ENCODE peak calls at places on chromosomes 16 and 17, in four cellular contexts. U is IMR-90, X is GM12878, B is endothelial cell of umbilical vein. K is an unnamed sample.

GRCh38 chr17:44522883-44523671 is 19.9 kb upstream of the GPATCH8 start:
- DNase-seq in B (peak; percentile 73), U (peak; percentile 61), X (peak; percentile 46), K (peak; percentile 82)

GRCh38 chr17:80826346-80826954 is 165.2 kb upstream of the CHMP6 start:
- DNase-seq in X (no peak), B (no peak), U (no peak), K (no peak)

GRCh38 chr17:50258647-50259483 is 15.4 kb upstream of the TMEM92 start:
- DNase-seq in B (no peak), X (no peak), U (peak; percentile 48), K (no peak)

GRCh38 chr16:53999123-53999522 is 287.5 kb downstream of the IRX3 start:
- DNase-seq in U (no peak), X (no peak), B (no peak), K (no peak)

GRCh38 chr17:65560628-65561371 is 648 bp downstream of the AXIN2 start:
- DNase-seq in U (peak; percentile 83), B (peak; percentile 64), X (no peak), K (peak; percentile 71)

GRCh38 chr17:68036304-68037147 is 991 bp downstream of the KPNA2 start:
- DNase-seq in X (no peak), B (no peak), U (peak; percentile 59), K (no peak)

GRCh38 chr17:62093188-62094155 is 28.4 kb upstream of the MED13 start:
- DNase-seq in B (peak; percentile 60), U (peak; percentile 95), X (peak; percentile 90), K (no peak)

GRCh38 chr17:73798111-73798748 is 154.0 kb upstream of the SDK2 start:
- DNase-seq in U (peak; percentile 45), B (no peak), X (no peak), K (peak; percentile 23)

GRCh38 chr16:68776821-68777485 is 39.9 kb downstream of the CDH1 start:
- DNase-seq in X (peak; percentile 92), B (no peak), U (no peak), K (no peak)

GRCh38 chr16:83552193-83552592 is 255.6 kb upstream of the HSBP1 start:
- DNase-seq in U (peak; percentile 77), B (no peak), X (no peak), K (no peak)

GRCh38 chr16:78749745-78750268 is 650.4 kb downstream of the WWOX start:
- DNase-seq in X (peak; percentile 41), U (no peak), B (no peak), K (no peak)

GRCh38 chr17:31064707-31065106 is 30.1 kb upstream of the NF1 start:
- DNase-seq in U (no peak), X (no peak), B (no peak), K (no peak)

GRCh38 chr16:50408001-50408400 is 39.2 kb upstream of the BRD7 start:
- DNase-seq in B (no peak), U (no peak), X (no peak), K (no peak)

GRCh38 chr16:2026461-2027023 is at the start of gene NHERF2:
- DNase-seq in X (no peak), U (no peak), B (no peak), K (peak; percentile 86)

GRCh38 chr16:67873435-67874146 is 739 bp downstream of the EDC4 start:
- DNase-seq in X (no peak), B (peak; percentile 34), U (peak; percentile 7), K (peak; percentile 34)

GRCh38 chr17:60159479-60159866 is 9.7 kb downstream of the CA4 start:
- DNase-seq in U (no peak), X (no peak), B (no peak), K (no peak)

GRCh38 chr16:85984947-85985451 is 86.0 kb downstream of the IRF8 start:
- DNase-seq in X (no peak), B (peak; percentile 9), U (no peak), K (no peak)

GRCh38 chr16:85458952-85459351 is 154.2 kb upstream of the GSE1 start:
- DNase-seq in B (no peak), X (no peak), U (no peak), K (no peak)

GRCh38 chr17:50559674-50560184 is 786 bp upstream of the CACNA1G start:
- DNase-seq in U (peak; percentile 5), B (peak; percentile 21), X (no peak), K (peak; percentile 79)

GRCh38 chr17:79702071-79702470 is 28.7 kb upstream of the ENPP7 start:
- DNase-seq in B (no peak), U (no peak), X (no peak), K (no peak)

GRCh38 chr17:54861469-54861983 is 39.1 kb upstream of the TOM1L1 start:
- DNase-seq in U (no peak), X (no peak), B (no peak), K (peak; percentile 62)

GRCh38 chr17:13557077-13557476 is 44.7 kb downstream of the HS3ST3A1 start:
- DNase-seq in U (peak; percentile 85), B (no peak), X (no peak), K (no peak)

GRCh38 chr16:30485818-30486436 is 13.4 kb downstream of the ITGAL start:
- DNase-seq in U (peak; percentile 41), X (no peak), B (peak; percentile 32), K (no peak)

GRCh38 chr17:72022328-72022727 is 98.5 kb upstream of the SOX9 start:
- DNase-seq in X (no peak), B (no peak), U (no peak), K (no peak)

GRCh38 chr16:71345031-71345430 is 13.5 kb upstream of the CALB2 start:
- DNase-seq in U (no peak), B (no peak), X (no peak), K (no peak)

GRCh38 chr16:86730597-86730996 is 152.2 kb downstream of the FOXL1 start:
- DNase-seq in B (no peak), X (no peak), U (no peak), K (no peak)

GRCh38 chr17:80846932-80847331 is 144.7 kb upstream of the CHMP6 start:
- DNase-seq in U (no peak), B (no peak), X (no peak), K (no peak)

GRCh38 chr17:13888043-13888442 is 181.3 kb upstream of the COX10 start:
- DNase-seq in U (peak; percentile 35), B (no peak), X (no peak), K (no peak)

GRCh38 chr17:81934850-81935708 is 2.0 kb downstream of the PYCR1 start:
- DNase-seq in X (no peak), U (no peak), B (no peak), K (no peak)

GRCh38 chr17:72724375-72724774 is 368.1 kb downstream of the SLC39A11 start:
- DNase-seq in U (peak; percentile 66), B (no peak), X (no peak), K (no peak)

GRCh38 chr16:51276335-51276734 is 125.3 kb upstream of the SALL1 start:
- DNase-seq in U (no peak), X (no peak), B (no peak), K (no peak)

DNA sequence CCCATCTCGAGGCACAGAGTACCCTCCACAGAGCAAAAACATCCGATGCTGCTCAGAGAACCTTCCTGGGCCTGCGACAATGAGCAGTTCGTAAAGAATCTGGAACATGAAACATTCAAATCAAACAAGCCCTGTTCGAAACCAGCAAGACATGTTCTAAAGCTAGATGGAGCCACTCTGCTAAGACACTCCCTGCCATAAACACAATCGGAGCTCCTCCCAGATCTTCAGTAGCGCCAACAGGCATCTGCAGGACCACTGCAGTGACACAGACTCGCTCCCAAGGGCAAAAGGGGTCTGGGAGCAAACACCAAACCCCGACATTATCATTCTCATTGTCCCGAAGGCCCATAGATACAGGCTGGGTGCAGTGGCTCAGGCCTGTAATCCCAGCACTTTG is 108.7 kb downstream of the ZFHX3 start:
- DNase-seq in B (no peak), U (peak; percentile 79), X (no peak), K (no peak)
- TF ChIP-seq FOS in B (no peak), U (no peak), X (no peak), K (no peak)

DNA sequence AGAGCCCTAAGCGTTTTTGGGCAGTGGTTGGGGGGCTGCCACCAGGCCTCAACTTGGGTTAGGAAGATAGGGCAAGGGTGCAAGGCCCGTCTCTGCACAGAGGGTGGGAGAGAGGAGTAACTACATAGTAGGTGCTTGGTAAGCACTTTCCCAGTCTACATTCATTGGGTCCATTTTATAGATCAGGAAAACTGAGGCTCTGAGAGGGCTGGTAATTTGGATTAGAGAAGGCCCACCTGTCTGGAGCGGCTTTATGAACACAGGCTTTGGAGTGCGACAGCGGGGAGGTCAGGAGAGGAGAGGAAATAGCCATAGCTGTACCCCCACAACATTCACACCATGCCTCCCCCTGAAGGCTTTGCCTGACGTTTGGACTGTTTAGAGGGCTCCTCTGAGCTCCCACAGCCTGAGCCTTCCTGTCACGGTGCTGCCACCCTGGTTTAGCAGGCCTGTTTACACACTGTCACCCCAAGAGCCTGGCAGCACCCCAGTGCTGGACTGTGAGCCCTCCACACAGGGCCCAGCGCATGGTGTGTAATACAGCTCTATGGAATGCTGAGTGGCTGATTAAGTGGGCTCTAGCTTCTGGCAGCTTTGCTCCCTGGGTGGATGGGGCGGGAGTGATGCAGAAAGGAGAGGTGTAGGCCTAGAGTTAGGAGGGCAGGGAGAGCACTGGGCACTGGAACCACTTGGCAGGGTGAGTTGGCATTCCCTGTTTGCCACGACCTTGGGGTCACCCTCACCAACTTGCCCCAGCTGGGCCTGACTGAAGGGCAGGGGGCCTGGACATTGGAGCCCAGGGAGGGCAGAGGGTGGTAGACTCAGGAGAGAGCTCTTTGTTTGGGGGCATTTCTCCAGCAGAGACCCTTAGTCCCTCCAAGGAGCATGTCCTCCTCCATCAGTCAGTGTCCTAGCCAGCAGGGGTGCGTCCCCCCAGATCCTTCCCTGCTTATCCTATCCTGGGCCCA is 73.7 kb downstream of the RAI1 start:
- DNase-seq in B (no peak), X (no peak), U (no peak), K (no peak)
- TF ChIP-seq FOS in B (no peak), X (no peak), U (no peak), K (no peak)

DNA sequence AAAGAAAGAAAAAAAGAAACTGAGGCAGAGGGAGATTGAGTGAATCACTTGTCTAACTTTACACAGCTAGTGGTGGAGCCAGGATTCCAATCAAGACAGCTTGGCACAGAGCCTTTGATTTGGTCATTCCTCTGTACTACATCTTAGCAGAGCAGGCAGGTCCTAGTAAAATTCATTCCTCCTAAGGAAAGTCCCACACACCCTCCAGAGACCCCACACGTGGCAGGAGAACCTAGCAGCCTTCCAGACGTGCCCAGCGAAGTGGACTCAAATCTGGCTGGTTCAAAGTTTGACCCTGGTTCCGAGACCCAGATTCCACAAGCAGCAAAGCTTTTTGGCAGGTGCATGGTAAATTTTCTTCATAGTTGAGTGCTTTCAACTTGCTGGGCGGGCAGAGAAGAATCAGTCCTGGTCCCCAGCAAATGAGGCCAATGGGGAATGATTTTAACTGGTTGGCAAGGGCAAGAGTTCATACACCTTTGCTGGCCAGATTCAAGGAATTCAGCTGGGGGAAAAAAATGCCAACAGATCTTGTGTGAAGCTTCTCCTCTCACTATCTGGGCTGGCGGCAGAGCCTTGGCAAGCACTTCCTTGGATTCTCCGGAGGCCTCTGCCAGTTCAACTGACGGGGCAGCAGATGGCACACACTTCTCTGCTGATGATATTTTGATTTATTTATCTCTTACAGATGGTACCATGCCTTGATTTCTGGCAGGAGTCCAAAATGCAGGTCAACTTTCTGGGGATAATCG is 82.4 kb downstream of the GSG1L start:
- DNase-seq in U (no peak), X (no peak), B (no peak), K (no peak)
- TF ChIP-seq FOS in U (no peak), X (no peak), B (no peak), K (no peak)

DNA sequence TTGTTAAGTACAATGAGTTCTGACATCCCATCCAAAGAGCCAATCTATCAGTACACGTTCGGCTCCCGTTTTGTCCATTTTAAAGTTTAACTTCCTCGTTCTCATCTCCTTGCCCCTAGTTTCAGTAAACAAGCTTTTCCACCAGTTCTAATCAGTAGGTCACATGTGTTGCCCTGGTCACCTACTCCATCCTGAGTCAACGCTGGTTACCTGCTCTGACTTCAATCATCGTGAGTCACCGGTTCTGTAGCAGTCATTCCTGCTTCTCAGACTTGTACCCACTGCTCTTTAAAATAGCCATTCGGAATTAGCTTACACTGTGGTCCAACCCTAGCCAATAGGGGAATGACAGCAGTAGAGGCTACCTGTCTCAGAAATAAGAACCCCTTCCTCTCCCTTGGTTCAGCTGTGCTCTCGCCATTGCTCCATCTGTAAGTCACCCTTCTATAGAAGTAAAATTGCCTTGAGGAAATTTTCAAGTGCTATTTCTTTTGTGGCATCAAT is 191.0 kb downstream of the CPPED1 start:
- DNase-seq in B (no peak), U (no peak), X (no peak), K (peak; percentile 64)
- TF ChIP-seq FOS in B (no peak), U (no peak), X (no peak), K (peak; percentile 60)